ENCODE peak calls at places on chromosomes 6 and 20, in nine cellular contexts. Q is PC-3, F is psoas muscle, Z is tibial artery, I is astrocyte, G is keratinocyte, C is fibroblast of lung, D is suprapubic skin, L is K562. Y is an unnamed sample. For H3K4me1, the result is how much of the 10 kb centered on the place peaks cover.

GRCh38 chr6:121548146-121548545 is 112.7 kb downstream of the GJA1 start:
- DNase-seq in C (peak), L (no peak), I (no peak), D (no peak), Q (no peak), G (no peak), F (no peak), Z (no peak), Y (no peak)

GRCh38 chr6:148864941-148865340 is 118.1 kb downstream of the UST start:
- DNase-seq in F (no peak), C (no peak), D (no peak), Q (no peak), Z (no peak), L (no peak), I (no peak), G (no peak), Y (no peak)

GRCh38 chr6:11263185-11263817 is 30.8 kb upstream of the NEDD9 start:
- DNase-seq in L (no peak), I (peak), Z (peak), D (no peak), C (peak), G (no peak), F (peak), Q (peak), Y (no peak)

GRCh38 chr6:163897669-163898068 is 483.2 kb downstream of the QKI start:
- DNase-seq in C (peak), F (no peak), Q (no peak), G (no peak), L (no peak), D (no peak), I (peak), Z (no peak), Y (no peak)

GRCh38 chr6:64811145-64811544 is 895.9 kb downstream of the EYS start:
- DNase-seq in I (no peak), D (no peak), C (no peak), G (no peak), L (no peak), Q (no peak), F (no peak), Z (no peak), Y (no peak)

GRCh38 chr20:7693761-7694160 is 246.5 kb downstream of the HAO1 start:
- DNase-seq in C (no peak), G (no peak), Q (no peak), Z (no peak), I (peak), F (no peak), L (no peak), D (no peak), Y (no peak)

GRCh38 chr6:110875548-110876169 is 1.1 kb downstream of the AMD1 start:
- DNase-seq in F (peak), I (no peak), Q (no peak), D (peak), L (peak), Z (peak), C (peak), G (no peak), Y (peak)

GRCh38 chr6:14066782-14067406 is 50.7 kb upstream of the CD83 start:
- DNase-seq in D (no peak), I (peak), L (peak), Q (peak), F (no peak), Z (no peak), C (peak), G (no peak), Y (no peak)

GRCh38 chr6:40588480-40588879 is 1.3 kb upstream of the LRFN2 start:
- DNase-seq in F (no peak), I (no peak), D (no peak), C (no peak), Q (no peak), Z (no peak), L (no peak), G (no peak), Y (no peak)

GRCh38 chr6:39927159-39927558 is 7.1 kb downstream of the MOCS1 start:
- DNase-seq in L (no peak), Z (no peak), D (no peak), C (no peak), F (no peak), Q (peak), I (peak), G (no peak), Y (no peak)

GRCh38 chr20:48772183-48772976 is 55.4 kb downstream of the PREX1 start:
- DNase-seq in D (no peak), C (no peak), I (no peak), F (peak), Z (peak), L (no peak), G (no peak), Q (no peak), Y (no peak)

GRCh38 chr20:47691632-47692031 is 93.6 kb downstream of the SULF2 start:
- DNase-seq in Z (no peak), L (no peak), Q (peak), G (no peak), C (peak), D (no peak), F (peak), I (peak), Y (no peak)

GRCh38 chr6:17200395-17200794 is 80.8 kb upstream of the RBM24 start:
- DNase-seq in G (no peak), F (no peak), Q (no peak), C (no peak), I (no peak), Z (no peak), D (no peak), L (no peak), Y (no peak)

GRCh38 chr6:117265425-117266266 is at the start of gene VGLL2:
- DNase-seq in Z (no peak), L (no peak), G (no peak), I (peak), D (peak), C (peak), Q (no peak), F (peak), Y (no peak)

GRCh38 chr6:36227379-36228344 is 31.1 kb downstream of the BRPF3 start:
- DNase-seq in Q (no peak), G (no peak), C (no peak), Z (no peak), D (no peak), I (no peak), F (no peak), L (peak), Y (no peak)

GRCh38 chr6:106728296-106728870 is 99.0 kb downstream of the QRSL1 start:
- DNase-seq in I (no peak), D (no peak), Q (no peak), C (no peak), F (no peak), G (no peak), L (no peak), Z (no peak), Y (no peak)

GRCh38 chr6:136823128-136823660 is 802 bp downstream of the PEX7 start:
- DNase-seq in F (peak), G (no peak), Q (no peak), C (no peak), D (peak), Z (no peak), L (no peak), I (peak), Y (no peak)

GRCh38 chr6:149084026-149084425 is 233.5 kb upstream of the TAB2 start:
- DNase-seq in Q (no peak), D (no peak), G (no peak), C (no peak), Z (no peak), L (no peak), F (no peak), I (no peak), Y (no peak)

GRCh38 chr6:142152731-142153130 is 5.7 kb downstream of the VTA1 start:
- DNase-seq in L (no peak), C (peak), D (no peak), G (peak), Z (no peak), F (no peak), I (peak), Q (peak), Y (no peak)

GRCh38 chr6:149150999-149151398 is 166.5 kb upstream of the TAB2 start:
- DNase-seq in Q (no peak), D (no peak), F (no peak), C (no peak), I (no peak), L (no peak), Z (no peak), G (no peak), Y (no peak)

GRCh38 chr20:1829531-1829930 is 65.7 kb upstream of the SIRPA start:
- DNase-seq in I (no peak), C (no peak), L (no peak), Q (no peak), D (no peak), F (no peak), Z (no peak), G (no peak), Y (no peak)

GRCh38 chr6:39792501-39793450 is 600 bp downstream of the DAAM2 start:
- DNase-seq in D (peak), G (no peak), I (no peak), Z (no peak), F (peak), C (peak), L (no peak), Q (no peak), Y (no peak)

GRCh38 chr6:53831956-53832660 is 37.3 kb downstream of the LRRC1 start:
- DNase-seq in L (no peak), F (no peak), D (no peak), G (no peak), C (no peak), Q (no peak), I (peak), Z (no peak), Y (no peak)

GRCh38 chr20:6877633-6878032 is 110.1 kb downstream of the BMP2 start:
- DNase-seq in Z (no peak), G (no peak), C (no peak), L (no peak), Q (no peak), D (no peak), I (no peak), F (no peak), Y (no peak)

GRCh38 chr6:2245954-2246863 is 804 bp upstream of the GMDS start:
- DNase-seq in L (peak), F (peak), C (peak), Z (peak), D (peak), I (peak), Q (peak), G (peak), Y (peak)

GRCh38 chr6:18244251-18244650 is 20.1 kb downstream of the DEK start:
- DNase-seq in D (no peak), F (no peak), G (no peak), Z (no peak), L (no peak), C (no peak), I (no peak), Q (no peak), Y (no peak)

GRCh38 chr6:28488916-28489365 is 26.7 kb downstream of the GPX6 start:
- DNase-seq in L (peak), I (peak), Z (no peak), Q (peak), C (peak), D (no peak), G (peak), F (no peak), Y (no peak)

GRCh38 chr20:6668546-6668945 is 98.9 kb upstream of the BMP2 start:
- DNase-seq in C (no peak), Q (no peak), L (no peak), G (no peak), Z (no peak), I (no peak), F (no peak), D (no peak), Y (no peak)

GRCh38 chr6:108074057-108074358 is 533 bp downstream of the OSTM1 start:
- DNase-seq in C (no peak), I (no peak), Q (no peak), D (no peak), F (no peak), L (no peak), G (no peak), Z (peak), Y (peak)

GRCh38 chr20:36465109-36466080 is 75.9 kb upstream of the MYL9 start:
- DNase-seq in F (peak), D (peak), G (peak), Q (peak), C (peak), I (peak), L (peak), Z (peak), Y (peak)

GRCh38 chr6:29025927-29026585 is 18.9 kb downstream of the OR2W1 start:
- DNase-seq in G (no peak), I (no peak), Q (no peak), F (no peak), C (no peak), L (no peak), Z (no peak), D (no peak), Y (no peak)

GRCh38 chr6:13412639-13413465 is 74.5 kb downstream of the GFOD1 start:
- DNase-seq in F (no peak), D (no peak), L (no peak), Z (no peak), G (no peak), I (no peak), Q (no peak), C (no peak), Y (no peak)

GRCh38 chr6:108961985-108962384 is 113.8 kb downstream of the ARMC2 start:
- DNase-seq in D (no peak), Z (no peak), G (no peak), L (no peak), F (no peak), Q (no peak), I (peak), C (peak), Y (no peak)

GRCh38 chr6:52502306-52503029 is 74.4 kb downstream of the TRAM2 start:
- DNase-seq in L (no peak), Z (no peak), G (no peak), C (no peak), F (no peak), D (no peak), Q (no peak), I (no peak), Y (no peak)

GRCh38 chr6:52505726-52506501 is 70.9 kb downstream of the TRAM2 start:
- DNase-seq in F (no peak), C (no peak), D (no peak), L (no peak), Q (no peak), I (no peak), Z (no peak), G (no peak), Y (no peak)

GRCh38 chr6:52503344-52503747 is 73.5 kb downstream of the TRAM2 start:
- DNase-seq in C (no peak), I (no peak), D (no peak), L (peak), G (no peak), F (no peak), Z (no peak), Q (peak), Y (no peak)

GRCh38 chr6:52504778-52505127 is 72.1 kb downstream of the TRAM2 start:
- DNase-seq in L (peak), F (no peak), G (no peak), Z (no peak), I (no peak), C (no peak), Q (no peak), D (no peak), Y (no peak)

DNA sequence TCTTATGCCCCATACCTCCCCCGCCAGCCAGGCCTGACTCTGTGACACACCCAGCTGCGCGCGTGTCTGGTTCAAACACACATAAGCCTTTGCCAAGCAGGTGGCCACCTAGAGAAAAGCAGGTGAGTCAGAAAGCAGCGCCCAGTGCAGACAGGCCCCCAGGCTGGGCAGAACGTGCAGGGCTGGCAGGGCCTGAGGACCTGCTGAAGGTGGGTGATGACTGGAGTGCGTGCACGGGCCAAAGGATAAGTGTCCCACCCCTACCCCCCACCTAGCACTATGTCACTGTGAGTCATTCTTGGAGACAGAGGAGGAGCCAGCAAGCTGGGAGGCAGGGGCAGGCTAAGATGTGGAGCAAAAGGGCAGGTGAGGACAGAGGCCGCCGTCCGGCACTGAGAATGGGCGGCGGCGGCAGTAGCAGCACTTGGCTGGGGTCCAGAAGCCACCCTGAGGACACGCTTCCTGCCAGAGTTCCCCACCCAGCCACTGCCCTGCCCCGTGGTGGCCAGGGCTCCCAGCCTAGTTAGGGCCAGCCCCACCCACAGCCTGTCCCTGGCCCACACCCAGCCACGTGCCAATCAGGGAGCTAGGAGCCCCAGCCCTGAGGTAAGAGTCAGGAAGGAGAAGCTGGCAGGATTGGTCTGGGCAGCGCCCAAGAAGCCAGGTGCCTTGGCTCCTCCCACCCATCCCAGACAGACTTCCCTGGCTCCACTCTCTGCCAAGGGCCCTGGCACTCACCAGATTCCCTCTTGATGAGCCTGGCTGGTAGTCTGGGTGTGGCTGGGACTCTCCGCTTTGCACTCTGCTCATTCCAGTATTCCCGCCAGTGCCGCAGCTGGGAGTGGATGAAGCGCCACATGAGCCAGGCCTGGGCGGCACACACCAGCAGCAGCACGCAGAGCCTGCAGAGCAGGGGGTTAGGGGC is 72.7 kb downstream of the TRAM2 start:
- DNase-seq in Z (peak), F (peak), I (peak), G (peak), D (peak), L (peak), Q (peak), C (peak), Y (peak)
- H3K27ac ChIP-seq in Z (peak), F (peak), I (peak), G (peak), D (peak), L (peak), Q (peak), C (peak), Y (peak)

DNA sequence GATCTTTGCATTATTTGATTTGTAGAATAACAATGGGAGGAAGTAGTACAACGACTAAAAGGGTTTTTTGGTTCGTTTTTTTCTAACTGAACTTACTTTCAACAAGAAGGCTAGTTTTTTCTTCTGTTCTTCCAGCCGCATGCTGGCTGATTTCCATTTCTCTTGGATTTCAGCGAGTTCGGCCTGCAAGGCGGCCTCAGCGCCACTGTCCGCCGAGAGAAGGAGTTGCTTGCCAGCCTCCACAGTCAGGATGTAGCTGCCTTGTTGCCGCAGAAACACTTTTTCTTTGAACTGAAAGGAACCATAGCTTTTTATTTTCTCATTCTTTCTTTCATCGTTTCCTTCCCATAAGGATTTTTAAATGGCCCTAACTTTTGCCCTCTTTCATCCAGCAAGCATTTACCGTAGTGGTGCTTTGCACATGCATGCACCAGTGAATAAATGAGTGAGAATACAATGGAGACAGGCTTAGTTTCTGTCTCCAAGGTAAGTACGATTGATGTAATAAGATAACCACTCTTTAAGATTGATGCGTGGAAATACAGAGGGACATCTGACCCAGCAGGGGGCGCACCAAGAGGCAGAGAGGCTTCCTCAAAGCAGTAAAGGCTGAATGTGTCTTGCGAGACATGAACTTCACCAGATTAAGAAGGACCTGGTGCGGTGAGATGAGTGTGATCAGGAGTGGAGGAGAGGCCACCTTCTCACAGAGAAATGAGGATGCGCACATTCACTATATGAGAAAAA is 398.8 kb downstream of the ESR1 start:
- DNase-seq in C (peak), D (no peak), F (peak), I (no peak), L (peak), Q (peak), Z (no peak), G (no peak), Y (no peak)
- TF ChIP-seq CTCF in C (peak), D (no peak), F (peak), I (peak), L (peak), Q (peak), Z (peak), G (peak), Y (peak)

DNA sequence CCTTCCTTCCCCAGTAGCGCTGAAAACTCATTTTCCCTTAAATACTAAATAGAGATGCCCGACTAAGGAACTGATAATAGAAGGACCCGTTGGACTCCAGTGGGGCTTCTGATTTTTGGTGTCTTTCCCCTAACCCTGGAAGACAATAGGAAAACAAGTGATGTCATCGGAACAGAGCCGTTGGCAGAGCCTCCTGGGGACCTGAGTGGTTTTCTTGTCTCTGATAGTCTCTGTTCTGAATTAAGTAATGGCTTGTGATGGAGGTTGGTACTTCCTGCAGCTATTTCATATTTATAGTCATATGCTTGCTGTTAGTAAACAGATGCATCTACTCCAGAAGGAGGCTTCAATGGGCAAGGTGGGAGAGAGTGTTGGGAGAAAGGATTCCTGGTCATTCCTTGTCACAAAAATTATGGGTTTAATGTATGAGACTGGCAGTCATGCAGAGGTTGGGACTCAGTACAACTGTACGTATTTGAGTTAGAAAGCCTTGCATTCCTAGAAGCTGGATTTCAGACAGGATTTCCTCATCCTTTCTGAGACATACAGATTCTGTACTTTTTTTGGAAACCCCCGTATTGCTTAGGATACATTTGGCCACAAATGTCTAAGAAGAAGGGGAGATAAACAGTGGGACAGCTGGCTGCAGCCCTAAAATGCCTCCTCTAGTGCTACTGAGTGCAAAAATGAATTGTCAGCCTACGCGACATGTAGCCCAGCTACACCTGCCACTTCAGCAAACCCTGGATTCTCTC is 38.0 kb downstream of the CDS2 start:
- DNase-seq in D (no peak), F (no peak), G (no peak), I (no peak), C (no peak), Q (no peak), L (no peak), Z (no peak), Y (no peak)
- H3K4me1 ChIP-seq in D (under half), F (half or more), G (under half), I (under half), C (under half), Q (under half), L (under half), Z (half or more), Y (under half)

DNA sequence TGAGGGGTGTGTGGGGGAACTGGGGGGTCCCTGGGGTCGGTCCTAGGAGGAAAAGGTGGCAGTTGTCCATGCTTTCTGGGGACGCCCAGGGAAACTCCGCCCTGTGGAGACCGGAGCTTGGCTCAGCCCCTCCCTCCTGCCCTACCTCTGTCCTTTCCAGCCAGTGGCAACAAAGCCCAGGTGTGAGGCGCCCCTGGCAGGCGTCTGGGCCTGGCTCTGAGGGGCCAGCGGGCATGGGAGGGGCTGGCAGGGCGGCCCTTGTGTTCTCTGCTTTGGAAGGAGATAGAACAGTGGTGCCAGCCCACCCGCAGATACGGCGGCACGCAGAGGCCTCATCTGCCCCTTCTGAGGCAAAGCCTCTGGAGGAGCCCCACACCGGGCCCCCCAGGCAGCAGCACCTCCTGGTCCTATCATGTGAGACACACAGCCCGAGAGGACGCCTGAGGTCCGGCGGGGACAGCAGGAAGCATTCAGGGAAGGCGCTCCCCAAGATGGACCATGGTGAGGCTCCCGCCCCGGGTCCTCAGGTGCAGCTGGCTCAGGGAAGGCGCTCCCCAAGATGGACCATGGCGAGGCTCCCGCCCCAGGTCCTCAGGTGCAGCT is 47.9 kb downstream of the YTHDF1 start:
- DNase-seq in D (no peak), Z (no peak), L (no peak), I (no peak), G (no peak), C (no peak), F (peak), Q (no peak), Y (peak)
- H3K27ac ChIP-seq in D (no peak), Z (no peak), L (no peak), I (no peak), G (no peak), C (no peak), F (no peak), Q (no peak), Y (no peak)